ENCODE peak calls at places on chromosomes 3 and 15, in five cellular contexts. One of them, this sample, is unnamed.

GRCh38 chr3:134449277-134449676 is 36.5 kb downstream of the ANAPC13 start:
- DNase-seq in tibial nerve: no peak
- DNase-seq in astrocyte: no peak
- DNase-seq in effector memory CD4-positive, alpha-beta T cell: no peak
- DNase-seq in NT2/D1: no peak
- DNase-seq in this sample: peak; percentile 54

GRCh38 chr15:74841761-74842385 is 1.1 kb downstream of the ULK3 start:
- DNase-seq in tibial nerve: no peak
- DNase-seq in astrocyte: no peak
- DNase-seq in effector memory CD4-positive, alpha-beta T cell: no peak
- DNase-seq in NT2/D1: no peak
- DNase-seq in this sample: no peak

GRCh38 chr3:10816019-10816862 is at the start of gene SLC6A11:
- DNase-seq in tibial nerve: no peak
- DNase-seq in astrocyte: no peak
- DNase-seq in effector memory CD4-positive, alpha-beta T cell: no peak
- DNase-seq in NT2/D1: peak; percentile 25
- DNase-seq in this sample: peak; percentile 26

GRCh38 chr3:155512867-155513261 is 219.4 kb upstream of the STRIT1 start:
- DNase-seq in tibial nerve: no peak
- DNase-seq in astrocyte: no peak
- DNase-seq in effector memory CD4-positive, alpha-beta T cell: no peak
- DNase-seq in NT2/D1: no peak
- DNase-seq in this sample: no peak

GRCh38 chr15:31016446-31016915 is 25.1 kb upstream of the MTMR10 start:
- DNase-seq in tibial nerve: no peak
- DNase-seq in astrocyte: peak; percentile 89
- DNase-seq in effector memory CD4-positive, alpha-beta T cell: no peak
- DNase-seq in NT2/D1: no peak
- DNase-seq in this sample: no peak

GRCh38 chr15:77387355-77388105 is 32.4 kb downstream of the PEAK1 start:
- DNase-seq in tibial nerve: no peak
- DNase-seq in astrocyte: no peak
- DNase-seq in effector memory CD4-positive, alpha-beta T cell: no peak
- DNase-seq in NT2/D1: no peak
- DNase-seq in this sample: no peak

GRCh38 chr3:10707984-10708868 is 107.8 kb upstream of the SLC6A11 start:
- DNase-seq in tibial nerve: no peak
- DNase-seq in astrocyte: no peak
- DNase-seq in effector memory CD4-positive, alpha-beta T cell: no peak
- DNase-seq in NT2/D1: no peak
- DNase-seq in this sample: no peak

GRCh38 chr3:108538083-108538482 is 27.7 kb upstream of the MYH15 start:
- DNase-seq in tibial nerve: no peak
- DNase-seq in astrocyte: no peak
- DNase-seq in effector memory CD4-positive, alpha-beta T cell: no peak
- DNase-seq in NT2/D1: no peak
- DNase-seq in this sample: no peak

GRCh38 chr15:85646538-85647091 is 148.1 kb downstream of the KLHL25 start:
- DNase-seq in tibial nerve: no peak
- DNase-seq in astrocyte: peak; percentile 94
- DNase-seq in effector memory CD4-positive, alpha-beta T cell: peak; percentile 39
- DNase-seq in NT2/D1: no peak
- DNase-seq in this sample: no peak

GRCh38 chr15:90629217-90629616 is 87.9 kb upstream of the BLM start:
- DNase-seq in tibial nerve: no peak
- DNase-seq in astrocyte: no peak
- DNase-seq in effector memory CD4-positive, alpha-beta T cell: no peak
- DNase-seq in NT2/D1: no peak
- DNase-seq in this sample: no peak

GRCh38 chr15:75693501-75694240 is 19.0 kb downstream of the CSPG4 start:
- DNase-seq in tibial nerve: no peak
- DNase-seq in astrocyte: peak; percentile 77
- DNase-seq in effector memory CD4-positive, alpha-beta T cell: no peak
- DNase-seq in NT2/D1: no peak
- DNase-seq in this sample: no peak

GRCh38 chr3:33006571-33007286 is 55.3 kb downstream of the CCR4 start:
- DNase-seq in tibial nerve: no peak
- DNase-seq in astrocyte: peak; percentile 26
- DNase-seq in effector memory CD4-positive, alpha-beta T cell: no peak
- DNase-seq in NT2/D1: no peak
- DNase-seq in this sample: no peak

GRCh38 chr15:90261811-90262210 is 3.7 kb upstream of the NGRN start:
- DNase-seq in tibial nerve: no peak
- DNase-seq in astrocyte: peak; percentile 42
- DNase-seq in effector memory CD4-positive, alpha-beta T cell: no peak
- DNase-seq in NT2/D1: no peak
- DNase-seq in this sample: no peak

GRCh38 chr15:37208475-37209363 is 108.4 kb upstream of the MEIS2 start:
- DNase-seq in tibial nerve: no peak
- DNase-seq in astrocyte: no peak
- DNase-seq in effector memory CD4-positive, alpha-beta T cell: no peak
- DNase-seq in NT2/D1: no peak
- DNase-seq in this sample: no peak

GRCh38 chr3:25818335-25818734 is 28.4 kb downstream of the OXSM start:
- DNase-seq in tibial nerve: no peak
- DNase-seq in astrocyte: no peak
- DNase-seq in effector memory CD4-positive, alpha-beta T cell: no peak
- DNase-seq in NT2/D1: no peak
- DNase-seq in this sample: no peak

GRCh38 chr3:25821746-25822573 is 32.1 kb downstream of the OXSM start:
- DNase-seq in tibial nerve: no peak
- DNase-seq in astrocyte: no peak
- DNase-seq in effector memory CD4-positive, alpha-beta T cell: no peak
- DNase-seq in NT2/D1: no peak
- DNase-seq in this sample: no peak

GRCh38 chr3:25820372-25820771 is 30.5 kb downstream of the OXSM start:
- DNase-seq in tibial nerve: no peak
- DNase-seq in astrocyte: peak; percentile 98
- DNase-seq in effector memory CD4-positive, alpha-beta T cell: no peak
- DNase-seq in NT2/D1: peak; percentile 57
- DNase-seq in this sample: peak; percentile 6

GRCh38 chr3:25823314-25823713 is 33.4 kb downstream of the OXSM start:
- DNase-seq in tibial nerve: no peak
- DNase-seq in astrocyte: no peak
- DNase-seq in effector memory CD4-positive, alpha-beta T cell: no peak
- DNase-seq in NT2/D1: no peak
- DNase-seq in this sample: no peak

DNA sequence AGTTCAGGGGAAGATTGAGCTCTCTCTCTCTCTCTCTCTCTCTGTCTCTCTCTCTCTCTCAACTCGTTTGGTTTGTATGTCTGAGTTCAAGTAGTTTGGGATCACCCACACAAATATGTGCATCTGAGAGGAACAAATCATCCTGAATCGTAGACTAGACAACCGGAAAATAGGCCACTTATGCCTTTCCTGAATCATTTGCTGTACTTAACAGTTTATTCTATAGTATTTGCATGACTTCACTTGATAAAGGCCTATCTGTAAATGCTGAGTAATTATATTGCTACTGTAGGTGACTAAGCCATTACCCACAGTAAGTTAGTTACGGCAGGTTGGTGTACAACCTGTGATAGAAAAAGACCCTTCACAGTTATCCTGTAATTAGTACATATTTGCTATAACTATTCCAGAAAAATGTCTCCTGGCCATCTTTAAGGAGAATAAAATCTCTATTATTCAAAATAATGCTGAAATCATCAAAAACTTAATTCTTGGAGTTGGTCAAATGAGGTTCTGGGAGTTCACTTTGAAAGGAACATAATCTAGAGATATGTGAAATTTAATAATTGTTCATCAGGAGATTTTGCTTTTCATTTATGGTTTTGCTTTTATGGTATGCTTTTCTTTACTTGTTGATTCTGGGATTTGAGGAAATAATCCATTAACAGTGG is 31.1 kb downstream of the OXSM start:
- DNase-seq in tibial nerve: no peak
- DNase-seq in astrocyte: no peak
- DNase-seq in effector memory CD4-positive, alpha-beta T cell: no peak
- DNase-seq in NT2/D1: no peak
- DNase-seq in this sample: no peak
- H3K4me3 ChIP-seq in tibial nerve: no peak overlapping the region
- H3K4me3 ChIP-seq in astrocyte: no peak overlapping the region
- H3K4me3 ChIP-seq in effector memory CD4-positive, alpha-beta T cell: no peak overlapping the region
- H3K4me3 ChIP-seq in NT2/D1: no peak overlapping the region
- H3K4me3 ChIP-seq in this sample: no peak overlapping the region

DNA sequence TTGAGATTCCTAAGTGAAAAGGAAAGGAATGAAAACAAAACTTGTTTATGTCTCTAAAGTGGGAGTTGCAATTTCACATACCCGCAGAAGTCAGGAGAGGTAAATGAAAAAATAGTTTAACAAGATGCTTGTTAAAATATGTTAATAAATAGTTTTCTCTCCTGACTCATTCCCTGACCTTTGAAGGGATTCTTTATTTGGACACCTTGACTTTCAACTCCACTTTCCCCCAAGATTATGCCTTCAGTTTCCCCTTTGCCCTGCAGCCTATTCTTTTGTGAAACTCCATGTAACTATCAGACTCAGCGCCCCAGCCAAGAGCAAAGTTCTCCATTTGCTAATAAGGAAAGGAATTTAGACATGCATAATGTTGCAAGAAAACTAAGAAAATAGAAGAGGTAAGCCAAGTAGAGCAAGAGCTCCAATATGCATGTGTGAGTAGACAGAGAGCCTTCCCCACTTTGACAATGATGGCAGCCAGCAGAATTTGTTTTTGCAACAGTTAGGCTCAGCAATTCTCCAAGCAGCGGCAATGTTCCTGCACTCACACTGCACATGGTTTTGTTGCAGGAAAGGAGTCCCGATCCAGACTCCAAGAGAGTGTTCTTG is 61.2 kb downstream of the CD200 start:
- DNase-seq in tibial nerve: no peak
- DNase-seq in astrocyte: peak; percentile 24
- DNase-seq in effector memory CD4-positive, alpha-beta T cell: no peak
- DNase-seq in NT2/D1: no peak
- DNase-seq in this sample: no peak
- H3K4me1 ChIP-seq in tibial nerve: peaks cover 50% of the 10 kb centered on the region
- H3K4me1 ChIP-seq in astrocyte: peaks cover 20% of the 10 kb centered on the region
- H3K4me1 ChIP-seq in effector memory CD4-positive, alpha-beta T cell: no peaks in the 10 kb centered on the region
- H3K4me1 ChIP-seq in NT2/D1: peaks cover 2% of the 10 kb centered on the region
- H3K4me1 ChIP-seq in this sample: no peaks in the 10 kb centered on the region

GRCh38 chr3:127371846-127372245 is 84.0 kb upstream of the PRR20G start:
- DNase-seq in tibial nerve: no peak
- DNase-seq in astrocyte: no peak
- DNase-seq in effector memory CD4-positive, alpha-beta T cell: no peak
- DNase-seq in NT2/D1: no peak
- DNase-seq in this sample: no peak
- H3K36me3 ChIP-seq in tibial nerve: no peaks in the 10 kb centered on the region
- H3K36me3 ChIP-seq in astrocyte: no peaks in the 10 kb centered on the region
- H3K36me3 ChIP-seq in effector memory CD4-positive, alpha-beta T cell: no peaks in the 10 kb centered on the region
- H3K36me3 ChIP-seq in NT2/D1: no peaks in the 10 kb centered on the region
- H3K36me3 ChIP-seq in this sample: no peaks in the 10 kb centered on the region

GRCh38 chr15:20658024-20658423 is 116.4 kb upstream of the GOLGA6L6 start:
- DNase-seq in tibial nerve: no peak
- DNase-seq in astrocyte: no peak
- DNase-seq in effector memory CD4-positive, alpha-beta T cell: no peak
- DNase-seq in NT2/D1: no peak
- DNase-seq in this sample: no peak
- H3K4me3 ChIP-seq in tibial nerve: no peak overlapping the region
- H3K4me3 ChIP-seq in astrocyte: no peak overlapping the region
- H3K4me3 ChIP-seq in effector memory CD4-positive, alpha-beta T cell: no peak overlapping the region
- H3K4me3 ChIP-seq in NT2/D1: no peak overlapping the region
- H3K4me3 ChIP-seq in this sample: no peak overlapping the region

DNA sequence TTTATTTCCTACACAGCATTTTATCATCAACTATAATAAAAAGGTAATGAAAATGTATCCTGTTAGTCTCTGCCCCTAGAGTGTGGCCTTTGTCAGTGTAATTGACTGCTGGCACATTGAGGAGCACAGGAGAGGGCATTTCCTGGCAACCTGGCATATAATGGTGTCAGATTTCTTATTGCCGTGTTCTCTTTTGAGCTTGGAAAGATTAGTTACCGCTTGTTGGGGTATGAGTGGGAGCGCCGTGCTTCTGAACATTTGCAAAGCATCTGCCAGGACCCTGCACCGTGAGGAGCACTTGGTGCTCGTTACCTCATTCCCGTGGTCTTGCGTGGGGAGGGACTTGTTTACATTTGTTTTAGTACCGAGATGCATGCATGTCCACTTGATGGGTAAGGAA is 124.4 kb downstream of the PTPRG start:
- DNase-seq in tibial nerve: no peak
- DNase-seq in astrocyte: no peak
- DNase-seq in effector memory CD4-positive, alpha-beta T cell: no peak
- DNase-seq in NT2/D1: no peak
- DNase-seq in this sample: no peak
- H3K4me1 ChIP-seq in tibial nerve: peaks cover 21% of the 10 kb centered on the region
- H3K4me1 ChIP-seq in astrocyte: peaks cover 5% of the 10 kb centered on the region
- H3K4me1 ChIP-seq in effector memory CD4-positive, alpha-beta T cell: no peaks in the 10 kb centered on the region
- H3K4me1 ChIP-seq in NT2/D1: peaks cover 9% of the 10 kb centered on the region
- H3K4me1 ChIP-seq in this sample: peaks cover 13% of the 10 kb centered on the region

GRCh38 chr15:48527517-48527916 is 118.0 kb downstream of the FBN1 start:
- DNase-seq in tibial nerve: no peak
- DNase-seq in astrocyte: no peak
- DNase-seq in effector memory CD4-positive, alpha-beta T cell: no peak
- DNase-seq in NT2/D1: no peak
- DNase-seq in this sample: no peak
- H3K36me3 ChIP-seq in tibial nerve: peaks cover 3% of the 10 kb centered on the region
- H3K36me3 ChIP-seq in astrocyte: peaks cover 78% of the 10 kb centered on the region
- H3K36me3 ChIP-seq in effector memory CD4-positive, alpha-beta T cell: no peaks in the 10 kb centered on the region
- H3K36me3 ChIP-seq in NT2/D1: peaks cover 2% of the 10 kb centered on the region
- H3K36me3 ChIP-seq in this sample: no peaks in the 10 kb centered on the region

This sample was measured in body of pancreas.